ENCODE peak calls at places on chromosomes 11 and 22, in four cellular contexts. F is HEK293T, A is ACHN, Q is NCI-H510A. H is an unnamed sample.

GRCh38 chr11:78192223-78192719 is 3.6 kb downstream of the USP35 start:
- DNase-seq in Q (no peak), F (no peak), A (no peak), H (no peak)

GRCh38 chr11:9688716-9689511 is 25.0 kb downstream of the SWAP70 start:
- DNase-seq in F (no peak), Q (no peak), A (peak; percentile 55), H (no peak)

GRCh38 chr11:16936643-16937042 is 77.6 kb downstream of the PLEKHA7 start:
- DNase-seq in A (no peak), Q (no peak), F (no peak), H (no peak)

GRCh38 chr11:74048993-74049392 is 40.1 kb upstream of the UCP3 start:
- DNase-seq in A (no peak), Q (no peak), F (no peak), H (no peak)

GRCh38 chr11:40388097-40388818 is 1071.2 kb downstream of the LRRC4C start:
- DNase-seq in F (no peak), Q (no peak), A (peak; percentile 71), H (no peak)

GRCh38 chr22:41305646-41306045 is 4.3 kb downstream of the ZC3H7B start:
- DNase-seq in Q (no peak), F (no peak), A (peak; percentile 85), H (no peak)

GRCh38 chr11:12727556-12728070 is 53.4 kb downstream of the TEAD1 start:
- DNase-seq in Q (no peak), A (no peak), F (no peak), H (no peak)

GRCh38 chr11:126197277-126197939 is 14.0 kb downstream of the RPUSD4 start:
- DNase-seq in Q (no peak), A (peak; percentile 85), F (no peak), H (no peak)

GRCh38 chr22:30421695-30422480 is 3.7 kb upstream of the MTFP1 start:
- DNase-seq in F (no peak), Q (no peak), A (no peak), H (no peak)

GRCh38 chr11:38365274-38365673 is 1767.2 kb upstream of the RAG2 start:
- DNase-seq in F (no peak), Q (no peak), A (no peak), H (no peak)

GRCh38 chr11:7536102-7536501 is 22.3 kb downstream of the PPFIBP2 start:
- DNase-seq in F (peak; percentile 51), A (peak; percentile 2), Q (no peak), H (no peak)

GRCh38 chr11:60914620-60915249 is 777 bp downstream of the TMEM109 start:
- DNase-seq in F (peak; percentile 17), Q (no peak), A (peak; percentile 32), H (peak; percentile 29)